ENCODE peak calls at places on chromosomes 1 and 21, in five cellular contexts. One of them, this sample, is unnamed.

GRCh38 chr1:27961646-27962221 is 2.0 kb downstream of the XKR8 start:
- DNase-seq in K562: no peak
- DNase-seq in A549: no peak
- DNase-seq in IMR-90: no peak
- DNase-seq in GM12878: no peak
- DNase-seq in this sample: no peak

GRCh38 chr1:67126111-67126746 is 8.5 kb downstream of the C1orf141 start:
- DNase-seq in K562: no peak
- DNase-seq in IMR-90: peak; percentile 13
- DNase-seq in GM12878: no peak
- DNase-seq in A549: no peak
- DNase-seq in this sample: no peak

GRCh38 chr1:206809504-206810084 is 37.3 kb upstream of the IL10 start:
- DNase-seq in A549: peak; percentile 44
- DNase-seq in K562: no peak
- DNase-seq in GM12878: no peak
- DNase-seq in IMR-90: peak; percentile 45
- DNase-seq in this sample: no peak

GRCh38 chr1:204746838-204747442 is 61.4 kb upstream of the LRRN2 start:
- DNase-seq in K562: peak; percentile 77
- DNase-seq in GM12878: no peak
- DNase-seq in A549: peak; percentile 67
- DNase-seq in IMR-90: peak; percentile 41
- DNase-seq in this sample: peak; percentile 52

GRCh38 chr1:69221492-69221990 is 346.2 kb upstream of the LRRC7 start:
- DNase-seq in K562: no peak
- DNase-seq in IMR-90: no peak
- DNase-seq in GM12878: no peak
- DNase-seq in A549: no peak
- DNase-seq in this sample: peak; percentile 20

GRCh38 chr1:8598060-8598724 is 219.2 kb downstream of the RERE start:
- DNase-seq in IMR-90: peak; percentile 78
- DNase-seq in GM12878: no peak
- DNase-seq in A549: peak; percentile 17
- DNase-seq in K562: no peak
- DNase-seq in this sample: peak; percentile 63

GRCh38 chr1:109361649-109362048 is 36.1 kb downstream of the SORT1 start:
- DNase-seq in A549: no peak
- DNase-seq in IMR-90: peak; percentile 40
- DNase-seq in K562: no peak
- DNase-seq in GM12878: no peak
- DNase-seq in this sample: no peak

GRCh38 chr1:150053911-150054310 is 13.7 kb upstream of the VPS45 start:
- DNase-seq in A549: no peak
- DNase-seq in GM12878: no peak
- DNase-seq in K562: no peak
- DNase-seq in IMR-90: no peak
- DNase-seq in this sample: no peak

GRCh38 chr1:159915571-159916239 is 9.6 kb downstream of the TAGLN2 start:
- DNase-seq in A549: no peak
- DNase-seq in GM12878: no peak
- DNase-seq in IMR-90: no peak
- DNase-seq in K562: no peak
- DNase-seq in this sample: no peak

GRCh38 chr1:172955161-172955821 is 95.5 kb downstream of the TNFSF18 start:
- DNase-seq in GM12878: no peak
- DNase-seq in A549: no peak
- DNase-seq in IMR-90: peak; percentile 90
- DNase-seq in K562: no peak
- DNase-seq in this sample: no peak

GRCh38 chr21:27261676-27262075 is 294.8 kb upstream of the ADAMTS5 start:
- DNase-seq in A549: no peak
- DNase-seq in IMR-90: no peak
- DNase-seq in K562: no peak
- DNase-seq in GM12878: no peak
- DNase-seq in this sample: no peak

GRCh38 chr21:41767606-41768370 is 936 bp upstream of the RIPK4 start:
- DNase-seq in A549: peak; percentile 50
- DNase-seq in K562: no peak
- DNase-seq in IMR-90: peak; percentile 17
- DNase-seq in GM12878: no peak
- DNase-seq in this sample: no peak

GRCh38 chr1:182977480-182977879 is 24.5 kb upstream of the SHCBP1L start:
- DNase-seq in K562: no peak
- DNase-seq in A549: no peak
- DNase-seq in GM12878: no peak
- DNase-seq in IMR-90: peak; percentile 74
- DNase-seq in this sample: no peak

GRCh38 chr1:71463144-71463543 is 382.3 kb upstream of the ZRANB2 start:
- DNase-seq in IMR-90: peak; percentile 30
- DNase-seq in A549: no peak
- DNase-seq in K562: no peak
- DNase-seq in GM12878: no peak
- DNase-seq in this sample: no peak

GRCh38 chr21:24869862-24870261 is 737.4 kb downstream of the MRPL39 start:
- DNase-seq in GM12878: no peak
- DNase-seq in IMR-90: no peak
- DNase-seq in K562: no peak
- DNase-seq in A549: no peak
- DNase-seq in this sample: no peak

GRCh38 chr1:246564839-246565750 is 966 bp downstream of the TFB2M start:
- DNase-seq in K562: no peak
- DNase-seq in IMR-90: no peak
- DNase-seq in GM12878: no peak
- DNase-seq in A549: no peak
- DNase-seq in this sample: no peak

GRCh38 chr1:52970149-52970548 is 43.1 kb downstream of the SCP2 start:
- DNase-seq in IMR-90: peak; percentile 20
- DNase-seq in K562: no peak
- DNase-seq in GM12878: no peak
- DNase-seq in A549: peak; percentile 20
- DNase-seq in this sample: peak; percentile 38

GRCh38 chr1:219339466-219339865 is 165.8 kb downstream of the LYPLAL1 start:
- DNase-seq in K562: no peak
- DNase-seq in A549: no peak
- DNase-seq in IMR-90: peak; percentile 65
- DNase-seq in GM12878: no peak
- DNase-seq in this sample: no peak

GRCh38 chr21:21373969-21374368 is 375.8 kb downstream of the NCAM2 start:
- DNase-seq in K562: no peak
- DNase-seq in A549: no peak
- DNase-seq in IMR-90: no peak
- DNase-seq in GM12878: no peak
- DNase-seq in this sample: no peak
- TF ChIP-seq RCOR1 in K562: no peak
- TF ChIP-seq RCOR1 in A549: no peak
- TF ChIP-seq RCOR1 in IMR-90: no peak
- TF ChIP-seq RCOR1 in GM12878: no peak
- TF ChIP-seq RCOR1 in this sample: no peak

GRCh38 chr1:215517441-215517891 is 49.6 kb upstream of the KCTD3 start:
- DNase-seq in A549: peak; percentile 28
- DNase-seq in GM12878: no peak
- DNase-seq in IMR-90: peak; percentile 91
- DNase-seq in K562: no peak
- DNase-seq in this sample: no peak
- TF ChIP-seq RCOR1 in A549: no peak
- TF ChIP-seq RCOR1 in GM12878: no peak
- TF ChIP-seq RCOR1 in IMR-90: no peak
- TF ChIP-seq RCOR1 in K562: no peak
- TF ChIP-seq RCOR1 in this sample: no peak

GRCh38 chr1:212566522-212567479 is 41.8 kb upstream of the ATF3 start:
- DNase-seq in IMR-90: peak; percentile 90
- DNase-seq in K562: peak; percentile 32
- DNase-seq in A549: peak; percentile 66
- DNase-seq in GM12878: peak; percentile 92
- DNase-seq in this sample: peak; percentile 71
- TF ChIP-seq RCOR1 in IMR-90: peak; percentile 69
- TF ChIP-seq RCOR1 in K562: peak; percentile 30
- TF ChIP-seq RCOR1 in A549: no peak
- TF ChIP-seq RCOR1 in GM12878: no peak
- TF ChIP-seq RCOR1 in this sample: no peak

GRCh38 chr1:3597599-3597964 is 13.7 kb downstream of the MEGF6 start:
- DNase-seq in IMR-90: no peak
- DNase-seq in A549: no peak
- DNase-seq in GM12878: no peak
- DNase-seq in K562: no peak
- DNase-seq in this sample: no peak
- TF ChIP-seq RCOR1 in IMR-90: no peak
- TF ChIP-seq RCOR1 in A549: no peak
- TF ChIP-seq RCOR1 in GM12878: no peak
- TF ChIP-seq RCOR1 in K562: no peak
- TF ChIP-seq RCOR1 in this sample: no peak

GRCh38 chr1:17439250-17440073 is at the start of gene RCC2:
- DNase-seq in IMR-90: peak; percentile 80
- DNase-seq in K562: peak; percentile 91
- DNase-seq in A549: peak; percentile 79
- DNase-seq in GM12878: no peak
- DNase-seq in this sample: peak; percentile 96
- TF ChIP-seq RCOR1 in IMR-90: no peak
- TF ChIP-seq RCOR1 in K562: peak; percentile 26
- TF ChIP-seq RCOR1 in A549: no peak
- TF ChIP-seq RCOR1 in GM12878: no peak
- TF ChIP-seq RCOR1 in this sample: no peak

This sample was measured in SK-N-SH.